ENCODE peak calls at places on chromosomes 11 and 22, in six cellular contexts. R is GM12891, L is K562, J is HepG2, O is H1, E is GM12878. U is an unnamed sample.

GRCh38 chr11:92302766-92303165 is 78.1 kb downstream of the FAT3 start:
- DNase-seq in R (no peak), L (no peak), J (no peak), O (no peak), E (no peak), U (no peak)

GRCh38 chr22:33163815-33164214 is 105.6 kb upstream of the SYN3 start:
- DNase-seq in R (no peak), L (no peak), J (no peak), O (no peak), E (no peak), U (no peak)

GRCh38 chr22:28450109-28450508 is 229.5 kb downstream of the TTC28 start:
- DNase-seq in R (no peak), L (no peak), J (no peak), O (no peak), E (no peak), U (no peak)

GRCh38 chr11:44621784-44622183 is 56.3 kb downstream of the CD82 start:
- DNase-seq in R (no peak), L (no peak), J (no peak), O (no peak), E (no peak), U (peak)

GRCh38 chr11:36622431-36623136 is 24.5 kb upstream of the RAG2 start:
- DNase-seq in R (no peak), L (peak), J (peak), O (no peak), E (no peak), U (no peak)

GRCh38 chr11:134449713-134450112 is 37.7 kb upstream of the B3GAT1 start:
- DNase-seq in R (no peak), L (no peak), J (no peak), O (peak), E (no peak), U (no peak)

GRCh38 chr11:71418643-71419042 is 29.6 kb downstream of the DHCR7 start:
- DNase-seq in R (peak), L (no peak), J (no peak), O (no peak), E (peak), U (peak)

GRCh38 chr11:12372111-12372510 is 5.3 kb upstream of the PARVA start:
- DNase-seq in R (no peak), L (no peak), J (no peak), O (no peak), E (no peak), U (no peak)

GRCh38 chr11:30153008-30153407 is 77.8 kb upstream of the FSHB start:
- DNase-seq in R (no peak), L (no peak), J (no peak), O (no peak), E (no peak), U (no peak)

GRCh38 chr11:66183581-66184048 is 84.8 kb upstream of the RAB1B start:
- DNase-seq in R (no peak), L (peak), J (no peak), O (no peak), E (no peak), U (no peak)

GRCh38 chr11:15493921-15494630 is 379.4 kb downstream of the INSC start:
- DNase-seq in R (no peak), L (no peak), J (no peak), O (no peak), E (no peak), U (no peak)

GRCh38 chr22:32411388-32411787 is 659 bp downstream of the RTCB start:
- DNase-seq in R (no peak), L (peak), J (peak), O (no peak), E (no peak), U (no peak)

GRCh38 chr22:48943567-48944432 is 883.9 kb downstream of the BRD1 start:
- DNase-seq in R (no peak), L (peak), J (peak), O (peak), E (no peak), U (no peak)

GRCh38 chr11:113875414-113876073 is at the start of gene USP28:
- DNase-seq in R (peak), L (peak), J (peak), O (peak), E (peak), U (peak)

GRCh38 chr22:46149998-46150549 is at the start of gene PPARA:
- DNase-seq in R (peak), L (peak), J (peak), O (peak), E (no peak), U (peak)

GRCh38 chr11:22521226-22521625 is 104.4 kb downstream of the FANCF start:
- DNase-seq in R (no peak), L (peak), J (peak), O (no peak), E (no peak), U (no peak)

GRCh38 chr11:92211576-92212167 is 12.9 kb upstream of the FAT3 start:
- DNase-seq in R (no peak), L (no peak), J (peak), O (no peak), E (no peak), U (no peak)

GRCh38 chr11:7436657-7437056 is 48.6 kb upstream of the OLFML1 start:
- DNase-seq in R (peak), L (no peak), J (no peak), O (no peak), E (no peak), U (peak)

DNA sequence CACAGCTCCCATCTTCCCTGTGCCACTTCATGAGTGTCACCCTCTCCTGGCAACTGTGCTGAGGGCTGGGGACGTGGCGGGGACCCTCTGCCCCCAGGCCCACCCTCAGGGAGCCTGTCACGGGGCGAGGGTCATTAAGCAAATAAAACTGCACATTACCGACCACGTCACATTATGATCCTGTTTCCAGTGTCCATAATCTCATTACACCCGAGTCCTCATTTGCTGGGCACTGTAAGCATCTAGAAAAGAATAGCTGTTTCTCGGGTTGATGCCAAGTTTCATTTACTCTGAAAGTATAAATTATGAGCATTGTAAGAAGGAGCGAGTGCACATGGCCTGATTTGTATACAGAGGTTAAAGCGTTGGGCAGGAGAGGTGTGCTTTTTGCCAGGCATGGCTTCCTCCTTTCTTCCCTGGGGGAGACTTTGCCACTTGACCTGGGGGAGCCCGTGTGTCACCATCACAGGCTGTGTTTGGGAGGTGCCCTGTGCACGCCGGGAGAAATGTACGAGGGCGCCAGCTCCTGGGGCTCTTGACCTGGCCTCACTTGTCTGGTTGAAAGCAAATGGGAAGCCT is 50.5 kb downstream of the LRP5 start:
- DNase-seq in R (no peak), L (no peak), J (no peak), O (no peak), E (no peak), U (no peak)
- TF ChIP-seq POLR2A in R (no peak), L (no peak), J (no peak), O (no peak), E (no peak), U (no peak)

GRCh38 chr11:77710358-77710757 is 72.8 kb upstream of the CLNS1A start:
- DNase-seq in R (no peak), L (no peak), J (peak), O (no peak), E (no peak), U (no peak)
- TF ChIP-seq TAF1 in R (no peak), L (no peak), J (no peak), O (no peak), E (no peak), U (no peak)

GRCh38 chr11:58578136-58578634 is 678 bp upstream of the ZFP91 start:
- DNase-seq in R (no peak), L (peak), J (peak), O (peak), E (peak), U (no peak)

GRCh38 chr11:58579192-58580129 is 598 bp downstream of the ZFP91 start:
- DNase-seq in R (peak), L (peak), J (peak), O (peak), E (no peak), U (no peak)

GRCh38 chr11:58578635-58579191 is at the start of gene ZFP91:
- DNase-seq in R (peak), L (peak), J (peak), O (peak), E (peak), U (peak)

GRCh38 chr11:58576792-58577440 is 1.3 kb upstream of the LPXN start:
- DNase-seq in R (no peak), L (peak), J (peak), O (no peak), E (no peak), U (no peak)

GRCh38 chr11:58577441-58578135 is 1.3 kb upstream of the ZFP91 start:
- DNase-seq in R (no peak), L (no peak), J (peak), O (peak), E (peak), U (no peak)
- TF ChIP-seq POLR2A in R (peak), L (peak), J (peak), O (peak), E (peak), U (peak)

DNA sequence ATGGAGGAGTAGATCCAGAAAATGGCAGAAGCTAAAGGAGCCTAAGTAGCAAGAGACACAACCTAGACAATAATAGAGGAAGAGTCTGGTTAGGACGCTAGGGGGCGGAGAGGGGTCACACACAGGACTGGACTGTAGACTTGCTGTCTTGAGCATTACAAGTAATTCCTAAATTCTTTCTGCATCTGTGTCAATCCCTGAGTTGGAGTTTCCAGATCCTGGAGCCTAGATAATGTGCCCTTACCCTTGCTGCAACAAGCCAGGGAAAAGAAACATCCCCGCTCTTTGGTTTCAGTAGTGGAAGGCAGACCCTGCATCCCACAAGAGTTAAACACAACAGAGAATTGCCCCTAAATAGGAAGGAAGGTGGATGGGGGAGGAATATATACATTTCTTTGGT is 14.9 kb upstream of the CCDC73 start:
- DNase-seq in R (no peak), L (peak), J (peak), O (peak), E (no peak), U (peak)
- TF ChIP-seq TAF1 in R (no peak), L (no peak), J (no peak), O (no peak), E (no peak), U (no peak)

GRCh38 chr11:69104212-69104855 is 51.4 kb upstream of the SMIM38 start:
- DNase-seq in R (no peak), L (no peak), J (no peak), O (no peak), E (no peak), U (no peak)
- TF ChIP-seq POLR2A in R (no peak), L (no peak), J (no peak), O (no peak), E (no peak), U (no peak)

GRCh38 chr22:38404419-38404818 is 50.6 kb downstream of the KCNJ4 start:
- DNase-seq in R (no peak), L (no peak), J (no peak), O (no peak), E (no peak), U (no peak)

GRCh38 chr22:38406617-38407016 is 48.4 kb downstream of the KCNJ4 start:
- DNase-seq in R (no peak), L (no peak), J (no peak), O (no peak), E (no peak), U (no peak)

GRCh38 chr22:38402204-38402603 is 52.8 kb downstream of the KCNJ4 start:
- DNase-seq in R (no peak), L (no peak), J (no peak), O (no peak), E (no peak), U (no peak)

GRCh38 chr22:38401336-38402084 is 53.5 kb downstream of the KCNJ4 start:
- DNase-seq in R (no peak), L (no peak), J (peak), O (no peak), E (no peak), U (peak)

DNA sequence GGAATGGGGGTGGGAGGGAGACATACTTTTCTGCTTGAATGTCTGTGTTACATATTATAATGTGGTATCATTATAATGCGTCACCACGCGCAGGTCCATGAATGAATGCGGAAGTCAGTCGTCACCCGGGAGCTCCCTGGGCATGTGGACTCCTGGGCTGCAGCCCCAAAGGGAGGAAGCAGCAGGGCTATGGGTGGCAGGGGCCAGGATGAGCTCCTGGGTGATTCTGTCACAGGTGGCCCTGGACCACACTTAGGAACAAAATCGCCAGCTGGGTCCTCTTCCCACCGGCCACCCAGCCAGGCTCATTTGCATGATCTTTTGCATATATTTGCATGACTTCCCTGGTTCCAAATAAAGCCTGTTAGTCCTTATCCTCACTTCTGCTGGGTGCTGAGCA is 51.2 kb downstream of the KCNJ4 start:
- DNase-seq in R (no peak), L (no peak), J (no peak), O (no peak), E (no peak), U (no peak)
- TF ChIP-seq TAF1 in R (no peak), L (no peak), J (no peak), O (no peak), E (no peak), U (no peak)